ENCODE peak calls at places on chromosomes 16 and 17, in seven cellular contexts. One of them, this sample, is unnamed. For H3K9me3, the result is how much of the 10 kb centered on the place peaks cover.

GRCh38 chr17:64443086-64443760 is 5.7 kb upstream of the MILR1 start:
- DNase-seq in CD8-positive, alpha-beta T cell: no peak
- DNase-seq in kidney: no peak
- DNase-seq in ovary: no peak
- DNase-seq in MM.1S: no peak
- DNase-seq in PC-9: peak
- DNase-seq in heart right ventricle: no peak
- DNase-seq in this sample: no peak

GRCh38 chr17:68592667-68593330 is 8.4 kb downstream of the FAM20A start:
- DNase-seq in ovary: no peak
- DNase-seq in MM.1S: no peak
- DNase-seq in CD8-positive, alpha-beta T cell: no peak
- DNase-seq in PC-9: no peak
- DNase-seq in heart right ventricle: no peak
- DNase-seq in kidney: no peak
- DNase-seq in this sample: no peak

GRCh38 chr17:9386401-9386800 is 189.2 kb downstream of the STX8 start:
- DNase-seq in MM.1S: no peak
- DNase-seq in heart right ventricle: no peak
- DNase-seq in CD8-positive, alpha-beta T cell: no peak
- DNase-seq in ovary: no peak
- DNase-seq in kidney: no peak
- DNase-seq in PC-9: no peak
- DNase-seq in this sample: no peak

GRCh38 chr17:59893617-59894100 is 738 bp downstream of the RPS6KB1 start:
- DNase-seq in MM.1S: peak
- DNase-seq in CD8-positive, alpha-beta T cell: no peak
- DNase-seq in kidney: no peak
- DNase-seq in PC-9: no peak
- DNase-seq in heart right ventricle: no peak
- DNase-seq in ovary: no peak
- DNase-seq in this sample: no peak

GRCh38 chr16:49580751-49581303 is 207.2 kb downstream of the C16orf78 start:
- DNase-seq in ovary: no peak
- DNase-seq in kidney: no peak
- DNase-seq in MM.1S: no peak
- DNase-seq in CD8-positive, alpha-beta T cell: no peak
- DNase-seq in heart right ventricle: no peak
- DNase-seq in PC-9: no peak
- DNase-seq in this sample: no peak

GRCh38 chr16:46947900-46948547 is 25.4 kb downstream of the DNAJA2 start:
- DNase-seq in heart right ventricle: no peak
- DNase-seq in MM.1S: peak
- DNase-seq in PC-9: peak
- DNase-seq in kidney: peak
- DNase-seq in CD8-positive, alpha-beta T cell: no peak
- DNase-seq in ovary: no peak
- DNase-seq in this sample: peak

GRCh38 chr17:50904522-50905459 is 38.6 kb upstream of the TOB1 start:
- DNase-seq in CD8-positive, alpha-beta T cell: no peak
- DNase-seq in ovary: peak
- DNase-seq in MM.1S: no peak
- DNase-seq in heart right ventricle: peak
- DNase-seq in kidney: peak
- DNase-seq in PC-9: peak
- DNase-seq in this sample: no peak

GRCh38 chr16:13154799-13155198 is 253.4 kb downstream of the SHISA9 start:
- DNase-seq in PC-9: no peak
- DNase-seq in heart right ventricle: no peak
- DNase-seq in MM.1S: no peak
- DNase-seq in CD8-positive, alpha-beta T cell: no peak
- DNase-seq in ovary: no peak
- DNase-seq in kidney: no peak
- DNase-seq in this sample: no peak

GRCh38 chr16:71461686-71462648 is at the start of gene ZNF23:
- DNase-seq in ovary: peak
- DNase-seq in CD8-positive, alpha-beta T cell: peak
- DNase-seq in MM.1S: peak
- DNase-seq in heart right ventricle: peak
- DNase-seq in kidney: peak
- DNase-seq in PC-9: peak
- DNase-seq in this sample: peak

GRCh38 chr17:42233994-42234393 is 39.7 kb upstream of the GHDC start:
- DNase-seq in ovary: no peak
- DNase-seq in MM.1S: no peak
- DNase-seq in PC-9: no peak
- DNase-seq in kidney: no peak
- DNase-seq in heart right ventricle: no peak
- DNase-seq in CD8-positive, alpha-beta T cell: no peak
- DNase-seq in this sample: no peak

GRCh38 chr16:49514391-49514980 is 140.9 kb downstream of the C16orf78 start:
- DNase-seq in PC-9: no peak
- DNase-seq in heart right ventricle: no peak
- DNase-seq in CD8-positive, alpha-beta T cell: no peak
- DNase-seq in MM.1S: no peak
- DNase-seq in kidney: peak
- DNase-seq in ovary: no peak
- DNase-seq in this sample: no peak

GRCh38 chr16:14613991-14614390 is 16.1 kb downstream of the PARN start:
- DNase-seq in kidney: no peak
- DNase-seq in PC-9: no peak
- DNase-seq in ovary: no peak
- DNase-seq in heart right ventricle: no peak
- DNase-seq in MM.1S: no peak
- DNase-seq in CD8-positive, alpha-beta T cell: no peak
- DNase-seq in this sample: no peak

GRCh38 chr17:72445055-72445991 is 324.5 kb downstream of the SOX9 start:
- DNase-seq in heart right ventricle: no peak
- DNase-seq in PC-9: no peak
- DNase-seq in kidney: peak
- DNase-seq in CD8-positive, alpha-beta T cell: no peak
- DNase-seq in MM.1S: no peak
- DNase-seq in ovary: no peak
- DNase-seq in this sample: no peak

GRCh38 chr16:79042886-79043285 is 557.7 kb downstream of the MAF start:
- DNase-seq in heart right ventricle: no peak
- DNase-seq in CD8-positive, alpha-beta T cell: no peak
- DNase-seq in PC-9: no peak
- DNase-seq in MM.1S: peak
- DNase-seq in ovary: no peak
- DNase-seq in kidney: no peak
- DNase-seq in this sample: peak

GRCh38 chr16:89395150-89396142 is 94.9 kb downstream of the ANKRD11 start:
- DNase-seq in ovary: peak
- DNase-seq in MM.1S: no peak
- DNase-seq in heart right ventricle: peak
- DNase-seq in kidney: peak
- DNase-seq in PC-9: peak
- DNase-seq in CD8-positive, alpha-beta T cell: no peak
- DNase-seq in this sample: no peak

GRCh38 chr16:51922476-51922875 is 624.5 kb downstream of the TOX3 start:
- DNase-seq in ovary: no peak
- DNase-seq in CD8-positive, alpha-beta T cell: no peak
- DNase-seq in MM.1S: no peak
- DNase-seq in kidney: no peak
- DNase-seq in heart right ventricle: no peak
- DNase-seq in PC-9: no peak
- DNase-seq in this sample: no peak

GRCh38 chr16:66960270-66960669 is 796 bp upstream of the CES3 start:
- DNase-seq in MM.1S: no peak
- DNase-seq in PC-9: no peak
- DNase-seq in kidney: no peak
- DNase-seq in CD8-positive, alpha-beta T cell: no peak
- DNase-seq in heart right ventricle: no peak
- DNase-seq in ovary: no peak
- DNase-seq in this sample: no peak

GRCh38 chr16:30476991-30477390 is 4.4 kb downstream of the ITGAL start:
- DNase-seq in MM.1S: no peak
- DNase-seq in PC-9: no peak
- DNase-seq in CD8-positive, alpha-beta T cell: no peak
- DNase-seq in ovary: no peak
- DNase-seq in heart right ventricle: no peak
- DNase-seq in kidney: no peak
- DNase-seq in this sample: no peak

GRCh38 chr17:37847102-37847501 is 77.1 kb upstream of the TBC1D3K start:
- DNase-seq in heart right ventricle: no peak
- DNase-seq in CD8-positive, alpha-beta T cell: no peak
- DNase-seq in kidney: no peak
- DNase-seq in MM.1S: no peak
- DNase-seq in PC-9: no peak
- DNase-seq in ovary: no peak
- DNase-seq in this sample: no peak

GRCh38 chr16:84502075-84502474 is 2.4 kb downstream of the MEAK7 start:
- DNase-seq in CD8-positive, alpha-beta T cell: no peak
- DNase-seq in heart right ventricle: no peak
- DNase-seq in PC-9: peak
- DNase-seq in kidney: peak
- DNase-seq in ovary: no peak
- DNase-seq in MM.1S: no peak
- DNase-seq in this sample: no peak

GRCh38 chr16:84505249-84506156 is 1.0 kb upstream of the MEAK7 start:
- DNase-seq in heart right ventricle: no peak
- DNase-seq in MM.1S: no peak
- DNase-seq in kidney: no peak
- DNase-seq in ovary: no peak
- DNase-seq in PC-9: no peak
- DNase-seq in CD8-positive, alpha-beta T cell: no peak
- DNase-seq in this sample: no peak

GRCh38 chr16:84502581-84502980 is 1.9 kb downstream of the MEAK7 start:
- DNase-seq in CD8-positive, alpha-beta T cell: no peak
- DNase-seq in heart right ventricle: no peak
- DNase-seq in ovary: no peak
- DNase-seq in kidney: no peak
- DNase-seq in PC-9: peak
- DNase-seq in MM.1S: no peak
- DNase-seq in this sample: no peak

GRCh38 chr16:84504420-84505248 is at the start of gene MEAK7:
- DNase-seq in ovary: peak
- DNase-seq in PC-9: peak
- DNase-seq in kidney: peak
- DNase-seq in CD8-positive, alpha-beta T cell: peak
- DNase-seq in heart right ventricle: peak
- DNase-seq in MM.1S: peak
- DNase-seq in this sample: peak

GRCh38 chr16:84503751-84504395 is 586 bp downstream of the MEAK7 start:
- DNase-seq in CD8-positive, alpha-beta T cell: no peak
- DNase-seq in ovary: no peak
- DNase-seq in MM.1S: no peak
- DNase-seq in kidney: no peak
- DNase-seq in heart right ventricle: no peak
- DNase-seq in PC-9: peak
- DNase-seq in this sample: no peak
- H3K27ac ChIP-seq in CD8-positive, alpha-beta T cell: peak
- H3K27ac ChIP-seq in ovary: peak
- H3K27ac ChIP-seq in MM.1S: no peak
- H3K27ac ChIP-seq in kidney: no peak
- H3K27ac ChIP-seq in heart right ventricle: peak
- H3K27ac ChIP-seq in PC-9: peak
- H3K27ac ChIP-seq in this sample: peak

GRCh38 chr16:82845076-82845475 is 218.3 kb downstream of the CDH13 start:
- DNase-seq in PC-9: no peak
- DNase-seq in kidney: no peak
- DNase-seq in MM.1S: no peak
- DNase-seq in ovary: no peak
- DNase-seq in heart right ventricle: no peak
- DNase-seq in CD8-positive, alpha-beta T cell: no peak
- DNase-seq in this sample: no peak

GRCh38 chr16:82848013-82848412 is 221.2 kb downstream of the CDH13 start:
- DNase-seq in MM.1S: no peak
- DNase-seq in kidney: no peak
- DNase-seq in heart right ventricle: no peak
- DNase-seq in PC-9: no peak
- DNase-seq in CD8-positive, alpha-beta T cell: no peak
- DNase-seq in ovary: no peak
- DNase-seq in this sample: no peak

GRCh38 chr16:82841108-82841507 is 214.3 kb downstream of the CDH13 start:
- DNase-seq in heart right ventricle: no peak
- DNase-seq in CD8-positive, alpha-beta T cell: no peak
- DNase-seq in kidney: no peak
- DNase-seq in MM.1S: no peak
- DNase-seq in ovary: no peak
- DNase-seq in PC-9: no peak
- DNase-seq in this sample: no peak

GRCh38 chr16:82846806-82847205 is 220.0 kb downstream of the CDH13 start:
- DNase-seq in heart right ventricle: no peak
- DNase-seq in MM.1S: no peak
- DNase-seq in ovary: no peak
- DNase-seq in PC-9: no peak
- DNase-seq in CD8-positive, alpha-beta T cell: no peak
- DNase-seq in kidney: no peak
- DNase-seq in this sample: no peak

GRCh38 chr16:82843606-82844271 is 217.0 kb downstream of the CDH13 start:
- DNase-seq in MM.1S: no peak
- DNase-seq in heart right ventricle: no peak
- DNase-seq in ovary: no peak
- DNase-seq in kidney: no peak
- DNase-seq in CD8-positive, alpha-beta T cell: no peak
- DNase-seq in PC-9: no peak
- DNase-seq in this sample: no peak
- H3K9me3 ChIP-seq in MM.1S: under half
- H3K9me3 ChIP-seq in heart right ventricle: under half
- H3K9me3 ChIP-seq in ovary: under half
- H3K9me3 ChIP-seq in kidney: under half
- H3K9me3 ChIP-seq in CD8-positive, alpha-beta T cell: under half
- H3K9me3 ChIP-seq in PC-9: under half
- H3K9me3 ChIP-seq in this sample: under half

DNA sequence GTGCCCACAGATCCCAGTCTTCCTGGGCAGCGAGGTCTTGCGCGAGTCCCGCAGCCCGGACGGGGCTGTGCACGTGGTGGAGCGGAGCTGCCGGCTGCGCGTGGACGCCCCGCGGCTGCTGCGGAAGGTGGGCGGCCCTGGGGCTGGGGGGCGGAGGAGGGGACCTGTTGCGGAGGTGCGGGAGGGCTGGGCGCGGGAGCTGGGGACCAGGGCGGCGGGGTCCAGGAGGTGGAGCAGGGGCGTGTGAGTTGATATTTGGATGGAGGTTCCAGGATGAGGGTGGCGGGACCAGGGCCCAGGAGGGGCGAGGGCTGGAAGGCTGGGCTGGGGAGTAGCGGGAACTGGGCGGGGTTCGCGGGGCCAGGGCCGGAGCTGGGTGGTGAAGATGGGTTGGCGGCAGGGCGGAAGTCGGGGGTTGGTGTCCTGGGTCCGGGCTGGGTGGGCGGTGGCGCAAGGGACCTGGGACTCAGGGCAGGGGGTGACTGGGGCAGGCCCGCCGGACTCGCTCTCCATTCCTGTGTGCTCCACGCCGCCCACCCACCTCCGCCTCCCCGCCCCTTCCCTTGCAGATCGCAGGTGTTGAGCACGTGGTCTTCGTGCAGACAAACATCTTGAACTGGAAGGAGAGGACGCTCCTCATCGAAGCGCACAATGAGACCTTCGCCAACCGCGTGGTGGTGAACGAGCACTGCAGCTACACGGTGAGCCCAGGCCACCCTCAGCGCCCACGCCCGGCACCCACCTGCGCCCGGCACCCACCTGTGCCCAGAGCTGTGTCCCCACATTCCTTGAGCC is 29.6 kb downstream of the SEC14L5 start:
- DNase-seq in heart right ventricle: no peak
- DNase-seq in PC-9: no peak
- DNase-seq in ovary: no peak
- DNase-seq in CD8-positive, alpha-beta T cell: no peak
- DNase-seq in kidney: peak
- DNase-seq in MM.1S: no peak
- DNase-seq in this sample: no peak
- H3K27ac ChIP-seq in heart right ventricle: no peak
- H3K27ac ChIP-seq in PC-9: no peak
- H3K27ac ChIP-seq in ovary: no peak
- H3K27ac ChIP-seq in CD8-positive, alpha-beta T cell: no peak
- H3K27ac ChIP-seq in kidney: no peak
- H3K27ac ChIP-seq in MM.1S: no peak
- H3K27ac ChIP-seq in this sample: no peak

GRCh38 chr16:15976929-15977637 is 27.7 kb downstream of the ABCC1 start:
- DNase-seq in MM.1S: no peak
- DNase-seq in PC-9: no peak
- DNase-seq in heart right ventricle: no peak
- DNase-seq in kidney: no peak
- DNase-seq in CD8-positive, alpha-beta T cell: no peak
- DNase-seq in ovary: peak
- DNase-seq in this sample: no peak
- H3K9me3 ChIP-seq in MM.1S: under half
- H3K9me3 ChIP-seq in PC-9: under half
- H3K9me3 ChIP-seq in heart right ventricle: under half
- H3K9me3 ChIP-seq in kidney: under half
- H3K9me3 ChIP-seq in CD8-positive, alpha-beta T cell: under half
- H3K9me3 ChIP-seq in ovary: under half
- H3K9me3 ChIP-seq in this sample: under half

This sample was measured in naive thymus-derived CD4-positive, alpha-beta T cell.